ENCODE peak calls at places on chromosomes 13 and 19, in ten cellular contexts. W, G, K, J, D, M, I, T, P and E are unnamed samples.
A peak's percentile ranks its signal among the peaks of the same experiment; 100 is the strongest.

GRCh38 chr13:69101841-69102240 is 1005.8 kb upstream of the ATXN8OS start:
- DNase-seq in P (no peak), T (no peak), J (no peak), K (no peak), I (no peak), D (no peak), M (no peak), G (no peak), W (no peak), E (no peak)

GRCh38 chr13:88764103-88764502 is 1092.9 kb downstream of the SLITRK5 start:
- DNase-seq in I (no peak), K (no peak), G (no peak), P (no peak), D (no peak), J (no peak), T (no peak), M (no peak), W (no peak), E (no peak)

GRCh38 chr19:4914736-4915501 is 5.6 kb downstream of the UHRF1 start:
- DNase-seq in D (no peak), T (no peak), G (no peak), P (peak; percentile 74), M (no peak), W (peak; percentile 62), K (peak; percentile 98), J (peak; percentile 71), I (peak; percentile 42), E (peak; percentile 94)

GRCh38 chr13:84096221-84096620 is 213.9 kb upstream of the SLITRK1 start:
- DNase-seq in M (no peak), K (peak; percentile 4), T (no peak), J (no peak), P (peak; percentile 34), G (no peak), W (no peak), D (no peak), I (no peak), E (no peak)

GRCh38 chr13:45219938-45220375 is 19.1 kb upstream of the KCTD4 start:
- DNase-seq in J (no peak), T (no peak), I (peak; percentile 30), G (no peak), W (no peak), M (no peak), P (peak; percentile 46), D (no peak), K (peak; percentile 93), E (no peak)

GRCh38 chr19:4089400-4089908 is 22.8 kb upstream of the ZBTB7A start:
- DNase-seq in G (no peak), I (no peak), K (no peak), W (peak; percentile 78), J (peak; percentile 71), M (no peak), P (no peak), T (no peak), D (peak; percentile 77), E (no peak)

GRCh38 chr19:35108730-35109129 is 6.9 kb upstream of the FXYD3 start:
- DNase-seq in D (no peak), M (no peak), P (no peak), W (no peak), G (no peak), I (no peak), K (no peak), J (no peak), T (no peak), E (no peak)

GRCh38 chr13:25319781-25320180 is 18.4 kb downstream of the NUP58 start:
- DNase-seq in D (no peak), W (no peak), K (no peak), T (no peak), J (no peak), G (no peak), I (no peak), M (no peak), P (no peak), E (no peak)

GRCh38 chr19:2488942-2489731 is 13.2 kb downstream of the GADD45B start:
- DNase-seq in G (peak; percentile 85), I (peak; percentile 80), K (peak; percentile 54), D (peak; percentile 86), P (peak; percentile 74), M (peak; percentile 62), W (peak; percentile 79), J (peak; percentile 65), T (peak; percentile 65), E (no peak)

GRCh38 chr13:45846681-45847080 is 4.9 kb downstream of the SIAH3 start:
- DNase-seq in T (no peak), K (no peak), D (no peak), P (no peak), J (no peak), M (no peak), G (no peak), I (no peak), W (no peak), E (no peak)

GRCh38 chr13:28586585-28587540 is 72.1 kb upstream of the POMP start:
- DNase-seq in K (no peak), T (no peak), W (no peak), M (no peak), G (no peak), I (no peak), D (no peak), P (no peak), J (no peak), E (no peak)

GRCh38 chr19:3343619-3344502 is 22.5 kb upstream of the NFIC start:
- DNase-seq in D (peak; percentile 93), I (peak; percentile 96), P (peak; percentile 93), K (peak; percentile 89), G (peak; percentile 90), W (peak; percentile 91), J (peak; percentile 93), M (peak; percentile 83), T (peak; percentile 81), E (peak; percentile 87)

GRCh38 chr13:46160474-46161066 is 21.4 kb downstream of the LCP1 start:
- DNase-seq in I (no peak), D (no peak), M (no peak), P (peak; percentile 75), J (no peak), T (no peak), W (no peak), G (no peak), K (peak; percentile 57), E (no peak)

GRCh38 chr13:20869540-20869939 is 33.0 kb downstream of the XPO4 start:
- DNase-seq in W (no peak), M (no peak), T (no peak), D (no peak), J (no peak), P (peak; percentile 41), K (peak; percentile 16), G (no peak), I (no peak), E (no peak)

GRCh38 chr19:18866800-18867123 is 29.2 kb downstream of the CERS1 start:
- DNase-seq in J (no peak), P (no peak), I (no peak), D (no peak), W (no peak), T (no peak), M (no peak), G (no peak), K (no peak), E (no peak)

GRCh38 chr19:18868380-18869230 is 27.4 kb downstream of the CERS1 start:
- DNase-seq in D (no peak), I (no peak), W (no peak), K (no peak), J (no peak), P (peak; percentile 25), T (no peak), G (no peak), M (no peak), E (peak; percentile 57)

GRCh38 chr19:18865973-18866799 is 29.8 kb downstream of the CERS1 start:
- DNase-seq in W (peak; percentile 72), I (peak; percentile 67), D (no peak), G (no peak), T (peak; percentile 64), P (peak; percentile 68), K (peak; percentile 77), M (peak; percentile 66), J (peak; percentile 62), E (peak; percentile 51)

GRCh38 chr19:18867751-18868150 is 28.2 kb downstream of the CERS1 start:
- DNase-seq in K (no peak), T (no peak), J (no peak), P (no peak), I (no peak), W (no peak), M (no peak), G (no peak), D (no peak), E (peak; percentile 46)

GRCh38 chr19:18867199-18867598 is 28.8 kb downstream of the CERS1 start:
- DNase-seq in W (peak; percentile 41), D (no peak), M (no peak), P (no peak), K (no peak), T (no peak), I (no peak), J (no peak), G (no peak), E (peak; percentile 44)
- H3K36me3 ChIP-seq in W (peaks cover 64% of the 10 kb centered on the region), D (peaks cover 4% of the 10 kb centered on the region), M (peaks cover 55% of the 10 kb centered on the region), P (peaks cover 29% of the 10 kb centered on the region), K (peaks cover 33% of the 10 kb centered on the region), T (peaks cover 63% of the 10 kb centered on the region), I (no peaks in the 10 kb centered on the region), J (peaks cover 61% of the 10 kb centered on the region), G (peaks cover 6% of the 10 kb centered on the region), E (peaks cover 50% of the 10 kb centered on the region)

GRCh38 chr19:56491399-56491798 is 14.3 kb upstream of the ZNF667 start:
- DNase-seq in M (no peak), J (no peak), G (no peak), W (no peak), K (no peak), D (no peak), I (no peak), P (peak; percentile 15), T (no peak), E (no peak)
- H3K9me3 ChIP-seq in M (peaks cover 89% of the 10 kb centered on the region), J (peaks cover 11% of the 10 kb centered on the region), G (no peaks in the 10 kb centered on the region), W (peaks cover 84% of the 10 kb centered on the region), K (peaks cover 84% of the 10 kb centered on the region), D (peaks cover 18% of the 10 kb centered on the region), I (no peaks in the 10 kb centered on the region), P (no peaks in the 10 kb centered on the region), T (peaks cover 10% of the 10 kb centered on the region), E (peaks cover 2% of the 10 kb centered on the region)

DNA sequence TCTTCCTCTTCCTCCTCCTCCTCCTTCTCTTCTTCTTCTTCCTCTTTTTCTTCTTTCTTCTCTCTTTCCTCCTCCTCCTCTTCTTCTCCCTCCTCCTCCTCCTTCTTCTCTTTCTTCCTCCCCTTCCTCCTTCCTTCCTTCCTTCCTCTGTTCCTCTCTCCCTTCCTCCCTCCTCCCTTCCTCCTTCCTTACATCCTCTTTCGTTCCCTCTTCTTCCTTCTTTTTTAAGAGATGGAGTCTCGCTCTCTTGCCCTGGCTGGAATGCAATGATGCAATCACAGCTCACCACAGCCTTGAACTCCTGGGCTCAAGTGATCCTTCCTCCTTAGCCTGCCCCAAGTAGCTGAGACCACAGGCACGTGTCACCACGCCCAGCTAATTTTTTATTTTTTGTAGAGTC is 13.2 kb downstream of the EHD2 start:
- DNase-seq in I (no peak), P (peak; percentile 78), J (peak; percentile 56), T (no peak), M (no peak), W (no peak), K (no peak), D (no peak), G (no peak), E (no peak)
- H3K36me3 ChIP-seq in I (no peaks in the 10 kb centered on the region), P (no peaks in the 10 kb centered on the region), J (peaks cover 57% of the 10 kb centered on the region), T (peaks cover 72% of the 10 kb centered on the region), M (peaks cover 52% of the 10 kb centered on the region), W (peaks cover 49% of the 10 kb centered on the region), K (no peaks in the 10 kb centered on the region), D (peaks cover 6% of the 10 kb centered on the region), G (no peaks in the 10 kb centered on the region), E (peaks cover 82% of the 10 kb centered on the region)

DNA sequence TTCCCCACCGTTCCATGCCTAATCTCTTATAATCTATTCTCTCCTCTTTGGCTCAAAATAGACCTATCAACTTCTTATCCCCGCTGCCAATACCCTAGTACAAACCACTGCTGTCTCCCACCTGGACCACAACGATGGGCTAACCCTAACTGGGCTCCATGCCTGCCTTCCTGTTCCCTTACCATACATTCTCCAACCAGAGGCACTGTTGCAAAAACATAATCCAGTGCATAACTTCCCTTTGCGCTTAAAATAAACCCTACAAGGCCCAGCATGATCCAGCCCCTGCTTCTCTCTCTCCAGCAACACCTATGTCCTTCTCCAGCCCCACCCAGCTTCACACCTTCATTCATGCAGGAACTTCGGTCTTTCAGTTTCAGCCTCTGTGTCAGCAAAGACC is 27.4 kb upstream of the CEBPA start:
- DNase-seq in J (no peak), I (no peak), M (no peak), W (no peak), P (no peak), G (no peak), T (no peak), K (no peak), D (no peak), E (no peak)
- H3K9me3 ChIP-seq in J (no peaks in the 10 kb centered on the region), I (no peaks in the 10 kb centered on the region), M (peaks cover 21% of the 10 kb centered on the region), W (no peaks in the 10 kb centered on the region), P (no peaks in the 10 kb centered on the region), G (no peaks in the 10 kb centered on the region), T (peaks cover 9% of the 10 kb centered on the region), K (no peaks in the 10 kb centered on the region), D (no peaks in the 10 kb centered on the region), E (no peaks in the 10 kb centered on the region)